ENCODE peak calls at places on chromosomes 12 and 14, in four cellular contexts. P, S, I and E are unnamed samples.

GRCh38 chr12:20030847-20031246 is 337.5 kb upstream of the PDE3A start:
- DNase-seq in P (no peak), S (no peak), I (no peak), E (no peak)

GRCh38 chr12:53078425-53079225 is 565 bp downstream of the SPRYD3 start:
- DNase-seq in P (peak; percentile 72), S (peak; percentile 45), I (no peak), E (peak; percentile 70)

GRCh38 chr12:76457010-76457409 is 102.6 kb downstream of the OSBPL8 start:
- DNase-seq in P (no peak), S (no peak), I (no peak), E (no peak)

GRCh38 chr14:73725116-73726024 is 11.2 kb upstream of the PNMA1 start:
- DNase-seq in P (no peak), S (no peak), I (no peak), E (no peak)

GRCh38 chr12:41621288-41621687 is 433.2 kb downstream of the PDZRN4 start:
- DNase-seq in P (no peak), S (no peak), I (no peak), E (no peak)

GRCh38 chr12:57591567-57592325 is 754 bp downstream of the PIP4K2C start:
- DNase-seq in P (no peak), S (no peak), I (peak; percentile 39), E (peak; percentile 18)

GRCh38 chr14:90116444-90116843 is 54.6 kb downstream of the KCNK13 start:
- DNase-seq in P (no peak), S (no peak), I (no peak), E (no peak)

GRCh38 chr14:56487761-56488160 is 91.8 kb upstream of the TMEM260 start:
- DNase-seq in P (no peak), S (no peak), I (no peak), E (no peak)

GRCh38 chr14:22428681-22429315 is 160.2 kb downstream of the DAD1 start:
- DNase-seq in P (no peak), S (no peak), I (no peak), E (no peak)

GRCh38 chr14:100641274-100641860 is 54.1 kb upstream of the BEGAIN start:
- DNase-seq in P (no peak), S (no peak), I (no peak), E (no peak)

GRCh38 chr12:93297032-93297431 is 80.7 kb upstream of the NUDT4 start:
- DNase-seq in P (no peak), S (no peak), I (no peak), E (no peak)

GRCh38 chr12:121279507-121279915 is 17.0 kb downstream of the CAMKK2 start:
- DNase-seq in P (no peak), S (no peak), I (no peak), E (no peak)

GRCh38 chr12:109753054-109753401 is 39.4 kb downstream of the FAM222A start:
- DNase-seq in P (no peak), S (no peak), I (no peak), E (no peak)

GRCh38 chr12:57416039-57416996 is 14.5 kb downstream of the R3HDM2 start:
- DNase-seq in P (no peak), S (no peak), I (no peak), E (no peak)

GRCh38 chr12:70745066-70745465 is 107.8 kb upstream of the PTPRB start:
- DNase-seq in P (no peak), S (no peak), I (no peak), E (no peak)

GRCh38 chr14:88473791-88474190 is 81.0 kb downstream of the PTPN21 start:
- DNase-seq in P (no peak), S (no peak), I (no peak), E (no peak)

GRCh38 chr14:79920180-79920579 is 291.1 kb downstream of the DIO2 start:
- DNase-seq in P (no peak), S (no peak), I (no peak), E (no peak)

GRCh38 chr14:74407021-74407800 is 18.8 kb downstream of the SYNDIG1L start:
- DNase-seq in P (no peak), S (no peak), I (no peak), E (no peak)

GRCh38 chr12:68521848-68522502 is 88.7 kb upstream of the RAP1B start:
- DNase-seq in P (no peak), S (no peak), I (no peak), E (no peak)